ENCODE peak calls at places on chromosomes 4 and X, in six cellular contexts. E, G, Y, H, X and P are unnamed samples.

GRCh38 chr4:132123870-132124623 is 1025.0 kb upstream of the PCDH10 start:
- DNase-seq in H (peak), G (no peak), Y (no peak), E (no peak), X (no peak), P (no peak)

GRCh38 chr4:145279122-145279960 is 99.0 kb upstream of the OTUD4 start:
- DNase-seq in Y (no peak), G (no peak), E (no peak), H (peak), X (no peak), P (peak)

GRCh38 chr4:33737721-33738120 is 2506.6 kb downstream of the ARAP2 start:
- DNase-seq in G (no peak), X (no peak), Y (no peak), H (no peak), E (no peak), P (no peak)

GRCh38 chr4:81648576-81649272 is 177.0 kb upstream of the RASGEF1B start:
- DNase-seq in Y (no peak), H (no peak), E (no peak), G (no peak), X (no peak), P (no peak)

GRCh38 chr4:100738388-100739165 is 220.8 kb upstream of the EMCN start:
- DNase-seq in Y (no peak), G (no peak), E (no peak), H (peak), X (no peak), P (peak)

GRCh38 chrX:125205918-125206665 is 113.6 kb upstream of the TEX13C start:
- DNase-seq in Y (no peak), E (no peak), H (peak), X (no peak), G (no peak), P (no peak)

GRCh38 chr4:52368895-52369294 is 290.2 kb downstream of the USP46 start:
- DNase-seq in H (no peak), G (no peak), X (no peak), Y (no peak), E (no peak), P (no peak)

GRCh38 chr4:183905593-183906485 is 732 bp downstream of the STOX2 start:
- DNase-seq in Y (peak), X (peak), E (no peak), G (no peak), H (peak), P (no peak)

GRCh38 chr4:55078987-55079386 is 46.4 kb downstream of the KDR start:
- DNase-seq in H (peak), G (no peak), X (peak), E (no peak), Y (no peak), P (peak)

GRCh38 chr4:138406881-138407280 is 164.7 kb upstream of the SLC7A11 start:
- DNase-seq in E (no peak), Y (no peak), H (peak), X (no peak), G (no peak), P (peak)

GRCh38 chr4:168630445-168631187 is 133.8 kb downstream of the PALLD start:
- DNase-seq in X (no peak), H (peak), G (no peak), Y (no peak), E (no peak), P (peak)

GRCh38 chr4:124948976-124949597 is 236.6 kb upstream of the ANKRD50 start:
- DNase-seq in E (no peak), H (peak), G (no peak), X (no peak), Y (no peak), P (peak)

GRCh38 chr4:169971456-169972015 is 54.7 kb downstream of the MFAP3L start:
- DNase-seq in X (no peak), G (no peak), Y (no peak), H (no peak), E (no peak), P (no peak)

GRCh38 chr4:174579421-174579820 is 57.1 kb upstream of the HPGD start:
- DNase-seq in X (no peak), Y (no peak), E (no peak), H (no peak), G (no peak), P (no peak)

GRCh38 chr4:93370256-93370655 is 458.3 kb upstream of the ATOH1 start:
- DNase-seq in G (no peak), E (no peak), H (no peak), X (no peak), Y (no peak), P (no peak)

GRCh38 chr4:183014361-183015084 is 84.5 kb upstream of the WWC2 start:
- DNase-seq in H (no peak), Y (no peak), G (no peak), E (no peak), X (no peak), P (no peak)

GRCh38 chrX:128816919-128817318 is 706.4 kb downstream of the SMARCA1 start:
- DNase-seq in Y (no peak), X (no peak), E (no peak), G (no peak), H (no peak), P (no peak)